ENCODE peak calls at places on chromosomes 16 and 17, in five cellular contexts. J is AG04450, I is K562, A is fibroblast of pulmonary artery, Y is fibroblast of the aortic adventitia. F is an unnamed sample.

GRCh38 chr16:10565167-10565566 is 15.2 kb downstream of the EMP2 start:
- DNase-seq in J (no peak), A (peak), I (no peak), Y (peak), F (no peak)

GRCh38 chr17:67575325-67575724 is 142.4 kb upstream of the NOL11 start:
- DNase-seq in A (no peak), J (no peak), Y (no peak), I (peak), F (no peak)

GRCh38 chr16:66438536-66438935 is 11.4 kb downstream of the BEAN1 start:
- DNase-seq in J (no peak), Y (no peak), A (no peak), I (no peak), F (no peak)

GRCh38 chr16:84603115-84603816 is 14.6 kb downstream of the COTL1 start:
- DNase-seq in Y (peak), J (peak), I (peak), A (peak), F (peak)

GRCh38 chr17:1490643-1491405 is 1.7 kb downstream of the MYO1C start:
- DNase-seq in Y (peak), I (peak), J (no peak), A (no peak), F (no peak)

GRCh38 chr17:80220709-80221215 is 535 bp downstream of the SLC26A11 start:
- DNase-seq in I (no peak), J (no peak), A (no peak), Y (peak), F (peak)

GRCh38 chr17:42329025-42329976 is 41.0 kb downstream of the STAT5A start:
- DNase-seq in I (no peak), J (peak), Y (peak), A (peak), F (peak)

GRCh38 chr17:20268700-20269475 is 198.5 kb downstream of the LGALS9B start:
- DNase-seq in A (no peak), J (no peak), Y (no peak), I (no peak), F (no peak)

GRCh38 chr17:21058098-21058893 is 15.5 kb upstream of the USP22 start:
- DNase-seq in J (no peak), Y (peak), A (peak), I (no peak), F (peak)

GRCh38 chr16:48053346-48053745 is 102.4 kb downstream of the ABCC12 start:
- DNase-seq in A (peak), I (no peak), J (peak), Y (peak), F (peak)

GRCh38 chr16:9824191-9824590 is 358.0 kb downstream of the GRIN2A start:
- DNase-seq in Y (no peak), A (no peak), J (no peak), I (no peak), F (no peak)

GRCh38 chr17:3639981-3640596 is 3.5 kb downstream of the CTNS start:
- DNase-seq in Y (peak), A (peak), J (no peak), I (peak), F (peak)

GRCh38 chr17:48722201-48722907 is at the start of gene PRAC1:
- DNase-seq in J (no peak), A (no peak), I (no peak), Y (no peak), F (no peak)

GRCh38 chr17:73376152-73376551 is 64.4 kb upstream of the CDC42EP4 start:
- DNase-seq in J (no peak), I (no peak), Y (no peak), A (no peak), F (no peak)

GRCh38 chr17:36652716-36653115 is 51.3 kb downstream of the MRM1 start:
- DNase-seq in I (no peak), A (no peak), Y (peak), J (no peak), F (peak)

GRCh38 chr17:75625813-75626486 is 7.3 kb upstream of the SMIM5 start:
- DNase-seq in I (peak), J (no peak), A (peak), Y (peak), F (peak)

GRCh38 chr17:48723555-48724239 is 712 bp downstream of the PRAC2 start:
- DNase-seq in I (no peak), J (no peak), Y (no peak), A (no peak), F (no peak)

GRCh38 chr16:81480856-81481821 is 36.5 kb downstream of the CMIP start:
- DNase-seq in A (peak), J (no peak), Y (no peak), I (peak), F (peak)

GRCh38 chr16:51461255-51461654 is 310.2 kb upstream of the SALL1 start:
- DNase-seq in I (no peak), Y (no peak), J (no peak), A (no peak), F (no peak)

GRCh38 chr16:4580245-4580644 is 24.1 kb downstream of the C16orf96 start:
- DNase-seq in A (peak), J (no peak), Y (peak), I (no peak), F (peak)

GRCh38 chr16:47063011-47063724 is 80.6 kb downstream of the NETO2 start:
- DNase-seq in J (no peak), I (no peak), A (no peak), Y (no peak), F (no peak)

GRCh38 chr17:46012506-46013079 is 13.5 kb downstream of the STH start:
- DNase-seq in Y (no peak), J (no peak), I (no peak), A (no peak), F (no peak)

GRCh38 chr17:81411305-81411704 is 16.0 kb downstream of the BAHCC1 start:
- DNase-seq in I (no peak), J (no peak), Y (no peak), A (no peak), F (no peak)

GRCh38 chr17:7857724-7858486 is at the start of gene CYB5D1:
- DNase-seq in I (peak), J (peak), Y (peak), A (peak), F (peak)

GRCh38 chr17:7855643-7856080 is 796 bp downstream of the TMEM88 start:
- DNase-seq in J (no peak), I (no peak), A (no peak), Y (no peak), F (peak)

GRCh38 chr17:7856081-7856791 is 1.1 kb downstream of the NAA38 start:
- DNase-seq in Y (peak), J (no peak), A (peak), I (peak), F (peak)

GRCh38 chr17:7858487-7858832 is 657 bp downstream of the CYB5D1 start:
- DNase-seq in J (no peak), I (peak), A (peak), Y (peak), F (peak)

DNA sequence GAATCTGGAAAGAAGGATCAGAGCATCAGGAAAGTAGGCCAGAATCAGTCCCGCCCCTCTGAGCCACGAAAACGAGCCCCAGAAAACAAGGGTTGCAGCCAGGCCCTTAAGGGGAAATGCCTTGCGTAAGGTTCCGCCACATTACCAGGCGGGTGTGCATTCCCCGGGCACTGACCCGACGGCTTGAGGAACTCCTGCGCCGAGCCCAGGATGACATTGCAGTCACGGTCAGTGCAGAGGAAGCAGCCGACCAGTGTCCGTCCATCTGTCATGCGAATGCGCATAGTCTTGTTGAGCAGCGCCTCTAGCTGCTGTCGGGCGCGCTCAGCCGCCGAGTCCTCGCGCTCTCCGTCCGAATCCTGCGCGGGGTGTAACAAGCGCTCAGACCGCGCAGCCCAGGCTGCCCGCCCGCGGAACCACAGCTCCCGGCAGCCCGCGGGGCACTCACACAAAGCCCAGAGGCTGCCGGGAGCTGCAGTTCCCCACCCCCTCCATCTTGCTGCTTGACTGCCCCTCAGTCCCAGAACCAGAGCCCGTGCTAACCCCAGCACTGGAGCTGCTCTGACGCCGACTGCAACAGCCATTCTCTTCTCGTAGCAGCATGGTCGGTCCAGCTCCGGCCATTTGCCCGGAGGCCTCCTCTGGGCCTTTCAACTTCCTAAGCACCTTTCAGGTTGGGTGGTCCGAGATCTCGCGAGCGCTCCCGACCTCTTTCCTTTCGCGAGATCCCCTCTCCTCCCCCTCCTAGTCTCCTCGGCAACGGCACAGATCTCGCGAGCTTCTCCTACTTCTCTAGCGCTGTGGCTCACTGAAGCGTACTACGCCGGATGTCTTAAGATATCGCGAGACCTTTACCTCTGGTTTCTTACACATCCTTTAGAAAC is at the start of gene NAA38:
- DNase-seq in A (peak), J (peak), I (peak), Y (peak), F (peak)
- H3K4me3 ChIP-seq in A (peak), J (peak), I (peak), Y (peak), F (peak)

DNA sequence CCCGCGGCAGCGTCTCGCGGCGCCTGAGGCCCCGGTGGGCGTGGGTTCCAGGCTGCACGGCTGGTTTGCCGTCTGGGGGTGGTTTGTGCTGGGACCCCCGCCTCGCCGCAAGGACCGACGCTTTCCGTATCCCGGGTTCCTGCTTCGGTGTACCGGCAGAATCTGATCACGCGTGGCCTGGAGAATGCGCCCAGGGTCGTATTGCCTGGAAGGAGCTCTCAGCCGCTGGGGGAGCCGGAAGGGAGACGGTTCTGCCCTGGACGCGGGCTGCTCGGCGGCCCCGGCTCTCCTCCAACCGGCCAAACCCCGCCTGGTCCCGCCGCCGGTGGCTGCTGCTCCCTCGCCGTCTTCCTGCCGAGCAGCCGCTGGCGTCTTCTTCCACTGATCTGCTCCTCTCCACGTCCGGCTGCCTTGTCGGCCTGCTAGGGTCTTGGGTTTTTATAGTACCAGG is 39.8 kb downstream of the ZNF778 start:
- DNase-seq in Y (no peak), J (no peak), A (no peak), I (no peak), F (peak)
- H3K4me3 ChIP-seq in Y (peak), J (peak), A (peak), I (no peak), F (peak)

GRCh38 chr17:40286473-40286872 is 1.2 kb upstream of the CDC6 start:
- DNase-seq in I (no peak), A (no peak), Y (no peak), J (no peak), F (no peak)

GRCh38 chr17:40287494-40288369 is at the start of gene CDC6:
- DNase-seq in J (peak), A (peak), I (peak), Y (peak), F (peak)

GRCh38 chr17:40284085-40284713 is 3.5 kb upstream of the CDC6 start:
- DNase-seq in J (no peak), I (no peak), A (peak), Y (peak), F (peak)

GRCh38 chr17:40283662-40284061 is 4.0 kb upstream of the CDC6 start:
- DNase-seq in A (peak), I (no peak), J (peak), Y (peak), F (peak)

DNA sequence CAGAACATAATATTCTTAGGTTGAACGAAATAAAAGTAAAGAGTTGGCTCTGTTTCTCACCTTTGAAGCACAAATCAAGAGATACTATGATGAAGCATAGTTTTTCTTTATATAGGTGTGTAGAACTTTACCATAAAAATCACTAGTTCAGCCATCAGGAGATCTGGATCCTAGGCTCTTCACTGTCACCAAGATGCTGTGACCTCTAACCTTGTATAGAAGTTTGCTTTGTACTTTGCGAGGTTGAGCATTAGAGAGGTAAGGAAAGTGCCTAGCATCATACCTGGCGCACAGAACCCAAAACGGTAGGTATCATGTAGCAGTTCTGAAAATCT is 553 bp upstream of the CDC6 start:
- DNase-seq in I (no peak), A (no peak), J (no peak), Y (no peak), F (no peak)
- H3K4me3 ChIP-seq in I (no peak), A (no peak), J (peak), Y (peak), F (peak)

GRCh38 chr16:56423584-56424403 is 1.6 kb downstream of the AMFR start:
- DNase-seq in J (no peak), I (peak), Y (peak), A (no peak), F (peak)

GRCh38 chr16:56421313-56421712 is 4.0 kb downstream of the AMFR start:
- DNase-seq in Y (no peak), J (no peak), A (no peak), I (no peak), F (no peak)

GRCh38 chr16:56420613-56421012 is 4.7 kb downstream of the AMFR start:
- DNase-seq in I (no peak), J (no peak), A (no peak), Y (no peak), F (no peak)

GRCh38 chr16:56422896-56423441 is 2.4 kb downstream of the AMFR start:
- DNase-seq in Y (no peak), A (no peak), J (no peak), I (peak), F (no peak)

DNA sequence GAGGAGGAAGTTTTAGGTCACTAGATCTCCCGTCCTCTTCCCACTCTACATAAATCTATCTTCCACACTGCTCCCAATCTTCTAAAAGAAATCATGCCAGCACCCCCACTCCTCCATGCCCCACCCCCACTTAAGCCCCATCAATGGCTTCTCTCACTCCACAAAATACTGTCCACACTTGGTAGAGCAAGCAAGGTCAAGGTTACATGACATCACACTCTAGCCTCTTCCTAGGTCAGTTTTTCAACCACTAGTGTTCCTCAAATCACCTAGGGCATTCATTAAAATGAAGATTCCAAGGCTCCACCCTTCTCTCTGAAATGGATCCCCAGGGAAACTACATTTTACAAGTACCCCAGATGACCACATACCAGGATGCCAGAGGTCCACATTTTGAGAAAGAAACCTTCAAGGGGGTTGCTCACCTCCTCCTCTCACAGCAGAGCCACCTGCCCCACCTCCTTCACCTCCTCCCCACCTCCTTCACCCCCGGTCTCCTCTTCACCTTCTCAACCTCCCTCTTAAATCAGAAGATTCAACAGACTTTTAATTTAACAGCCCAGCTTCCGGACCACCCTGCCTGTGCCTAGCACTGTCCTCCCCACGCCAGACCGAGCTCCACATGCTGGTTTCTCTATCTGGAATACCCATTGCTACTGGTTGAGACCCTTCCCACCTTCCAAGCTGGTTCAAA is 3.2 kb downstream of the AMFR start:
- DNase-seq in J (no peak), I (peak), A (no peak), Y (no peak), F (no peak)
- H3K4me3 ChIP-seq in J (no peak), I (peak), A (no peak), Y (no peak), F (no peak)

GRCh38 chr16:75239463-75240122 is 11.8 kb downstream of the BCAR1 start:
- DNase-seq in I (no peak), J (no peak), Y (no peak), A (no peak), F (no peak)
- H3K4me3 ChIP-seq in I (no peak), J (no peak), Y (no peak), A (no peak), F (no peak)

F was measured in choroid plexus epithelial cell.